ENCODE peak calls at places on chromosomes 13 and 19, in five cellular contexts. O is MM.1S; A is CD8-positive, alpha-beta T cell; L is astrocyte; Q is uterus. N is an unnamed sample. For H3K4me1, the result is how much of the 10 kb centered on the place peaks cover.

GRCh38 chr19:29528350-29528945 is 2.7 kb downstream of the VSTM2B start:
- DNase-seq in O (peak), A (peak), L (peak), Q (peak), N (no peak)

GRCh38 chr19:23345838-23346237 is 49.4 kb downstream of the ZNF91 start:
- DNase-seq in O (no peak), A (no peak), L (no peak), Q (no peak), N (no peak)

GRCh38 chr13:78816154-78816553 is 157.2 kb upstream of the OBI1 start:
- DNase-seq in O (no peak), A (no peak), L (no peak), Q (no peak), N (no peak)

GRCh38 chr13:30341815-30342570 is 34.6 kb upstream of the KATNAL1 start:
- DNase-seq in O (no peak), A (no peak), L (peak), Q (peak), N (no peak)

GRCh38 chr19:344625-345319 is at the start of gene MIER2:
- DNase-seq in O (no peak), A (peak), L (peak), Q (peak), N (peak)

GRCh38 chr13:39612023-39612637 is 9.1 kb upstream of the LHFPL6 start:
- DNase-seq in O (peak), A (peak), L (peak), Q (peak), N (peak)

GRCh38 chr19:16627928-16628182 is 149 bp downstream of the MED26 start:
- DNase-seq in O (no peak), A (no peak), L (no peak), Q (no peak), N (no peak)

GRCh38 chr19:21109116-21109515 is 27.1 kb downstream of the ZNF714 start:
- DNase-seq in O (no peak), A (no peak), L (peak), Q (no peak), N (no peak)

GRCh38 chr13:46211116-46211515 is 612 bp upstream of the LRRC63 start:
- DNase-seq in O (peak), A (peak), L (no peak), Q (no peak), N (peak)

GRCh38 chr19:29074579-29074978 is 138.4 kb downstream of the UQCRFS1 start:
- DNase-seq in O (no peak), A (no peak), L (no peak), Q (no peak), N (no peak)

GRCh38 chr13:93098972-93099371 is 127.6 kb upstream of the GPC6 start:
- DNase-seq in O (no peak), A (no peak), L (no peak), Q (no peak), N (no peak)

GRCh38 chr13:27792393-27793218 is at the start of gene GSX1:
- DNase-seq in O (no peak), A (peak), L (peak), Q (peak), N (no peak)

GRCh38 chr13:69820180-69820579 is 287.4 kb upstream of the ATXN8OS start:
- DNase-seq in O (no peak), A (no peak), L (no peak), Q (no peak), N (no peak)

GRCh38 chr19:903266-903797 is 9.7 kb downstream of the R3HDM4 start:
- DNase-seq in O (no peak), A (no peak), L (peak), Q (no peak), N (peak)

DNA sequence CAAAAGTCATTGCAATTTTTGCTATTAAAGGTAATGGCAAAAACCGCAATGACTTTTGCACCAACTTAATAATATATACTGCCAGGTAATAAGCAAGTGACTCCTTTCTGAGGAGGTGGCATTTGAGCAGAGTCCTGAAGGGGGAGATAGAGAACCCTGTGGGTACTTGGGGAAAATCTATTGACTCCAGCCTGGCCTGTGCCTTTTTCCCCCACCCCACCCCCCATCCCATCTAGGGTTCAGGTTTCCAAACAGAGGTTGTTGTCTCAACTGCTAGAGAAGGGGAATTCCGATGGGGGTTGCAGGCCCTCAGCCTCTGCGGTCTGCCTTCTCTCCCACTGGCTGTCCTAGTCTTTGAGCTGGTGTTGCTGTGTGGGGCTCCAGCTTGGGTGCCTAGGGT is 11.5 kb downstream of the S1PR2 start:
- DNase-seq in O (peak), A (no peak), L (no peak), Q (no peak), N (peak)
- H3K4me1 ChIP-seq in O (half or more), A (under half), L (under half), Q (under half), N (under half)

GRCh38 chr19:35117017-35117570 is 1.5 kb downstream of the FXYD3 start:
- DNase-seq in O (no peak), A (no peak), L (no peak), Q (no peak), N (no peak)
- H3K4me3 ChIP-seq in O (no peak), A (no peak), L (no peak), Q (no peak), N (no peak)

GRCh38 chr13:98476106-98476505 is 100.8 kb downstream of the STK24 start:
- DNase-seq in O (no peak), A (no peak), L (no peak), Q (no peak), N (no peak)

GRCh38 chr13:98480915-98481510 is 95.9 kb downstream of the STK24 start:
- DNase-seq in O (no peak), A (no peak), L (no peak), Q (no peak), N (peak)

GRCh38 chr13:98476538-98476966 is 100.4 kb downstream of the STK24 start:
- DNase-seq in O (peak), A (peak), L (peak), Q (peak), N (no peak)

GRCh38 chr13:98479496-98480003 is 97.4 kb downstream of the STK24 start:
- DNase-seq in O (no peak), A (no peak), L (no peak), Q (no peak), N (no peak)

DNA sequence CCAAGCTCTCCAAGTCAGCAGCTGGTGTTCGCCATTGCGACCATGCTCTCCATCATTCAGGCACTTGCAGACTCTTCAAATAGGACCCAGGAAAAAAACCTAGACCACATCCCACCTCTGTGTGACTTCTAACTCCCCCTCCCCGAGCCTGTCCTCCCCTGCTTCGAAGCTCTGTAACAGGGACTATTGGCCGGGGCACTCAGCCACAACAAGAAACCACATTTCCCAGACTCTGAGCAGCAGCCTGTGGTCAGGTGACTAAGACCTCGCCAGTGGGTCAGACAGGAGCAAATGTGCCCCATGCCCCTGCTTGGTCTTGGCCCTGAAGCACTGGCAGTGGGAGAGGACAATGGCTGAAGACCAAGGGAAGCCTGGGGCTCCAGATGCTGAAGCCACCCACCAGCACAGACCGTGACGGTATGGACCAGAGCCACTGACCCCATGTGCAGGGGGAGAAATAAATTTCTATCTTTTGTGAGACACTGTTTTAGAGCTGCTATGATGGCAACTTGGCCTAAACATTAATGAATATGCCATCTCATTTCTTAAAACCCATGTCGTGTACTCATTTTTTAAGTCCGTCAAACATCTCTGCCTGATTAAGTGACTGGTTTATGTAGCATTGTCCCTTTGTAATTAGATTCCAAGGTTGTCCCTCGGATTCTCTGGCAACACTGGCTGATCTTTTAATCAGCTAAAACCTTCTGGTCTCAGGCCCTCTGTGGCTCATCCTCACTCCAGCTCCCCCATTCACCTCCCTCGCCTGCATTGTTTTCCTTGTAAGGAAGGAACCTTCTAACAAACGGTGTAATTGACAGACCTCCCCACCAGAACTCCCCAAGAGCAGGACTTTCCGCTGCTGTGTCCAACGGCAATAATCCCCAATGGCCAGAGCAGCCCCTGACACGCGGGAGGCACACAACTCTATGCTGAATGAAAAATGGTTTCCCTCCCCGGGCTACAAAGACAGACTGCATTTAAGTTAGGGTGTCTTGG is 98.5 kb downstream of the STK24 start:
- DNase-seq in O (no peak), A (no peak), L (peak), Q (no peak), N (no peak)
- H3K4me1 ChIP-seq in O (under half), A (under half), L (half or more), Q (under half), N (under half)

GRCh38 chr13:73058741-73059459 is at the start of gene KLF5:
- DNase-seq in O (peak), A (peak), L (peak), Q (peak), N (peak)

GRCh38 chr13:73059460-73060250 is 850 bp downstream of the KLF5 start:
- DNase-seq in O (peak), A (peak), L (no peak), Q (peak), N (peak)

GRCh38 chr13:73058432-73058740 is 419 bp upstream of the KLF5 start:
- DNase-seq in O (peak), A (no peak), L (no peak), Q (no peak), N (no peak)

GRCh38 chr13:73056054-73056962 is 2.5 kb upstream of the KLF5 start:
- DNase-seq in O (no peak), A (no peak), L (peak), Q (no peak), N (no peak)

DNA sequence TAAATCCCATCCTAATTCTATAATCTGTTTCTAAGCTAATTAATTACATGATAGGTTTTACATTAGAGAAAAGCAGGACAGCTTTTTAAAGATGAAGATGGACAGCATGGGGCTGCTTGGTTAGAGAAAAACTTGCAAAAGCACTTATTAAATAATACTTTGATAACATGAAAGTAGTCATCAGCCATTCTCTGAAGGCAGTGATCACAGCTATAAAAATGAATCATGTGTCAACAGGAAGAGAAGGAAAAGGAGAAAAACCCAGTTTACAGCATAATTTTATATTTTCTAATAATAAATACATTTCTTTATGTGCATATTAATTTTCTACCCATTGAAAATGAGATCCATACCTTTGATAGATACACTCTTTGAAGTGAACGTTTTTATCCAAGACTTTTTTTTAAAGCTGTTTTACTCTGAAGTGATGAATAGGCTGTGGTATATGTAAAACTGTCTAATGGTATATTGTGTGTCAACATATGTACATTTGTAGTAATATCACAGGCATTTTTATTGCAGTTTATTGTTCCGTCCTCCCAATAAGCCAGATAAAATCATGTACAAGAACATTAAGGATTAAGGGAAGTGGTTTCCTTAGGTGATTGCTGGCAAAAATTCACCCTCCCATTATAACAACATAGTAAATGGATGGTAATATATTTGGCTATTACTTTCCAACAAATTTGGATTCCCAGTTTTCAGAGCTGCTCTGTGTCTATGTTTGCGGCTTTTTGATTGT is 1.4 kb upstream of the KLF5 start:
- DNase-seq in O (no peak), A (no peak), L (no peak), Q (no peak), N (no peak)
- H3K4me3 ChIP-seq in O (no peak), A (no peak), L (no peak), Q (no peak), N (peak)

DNA sequence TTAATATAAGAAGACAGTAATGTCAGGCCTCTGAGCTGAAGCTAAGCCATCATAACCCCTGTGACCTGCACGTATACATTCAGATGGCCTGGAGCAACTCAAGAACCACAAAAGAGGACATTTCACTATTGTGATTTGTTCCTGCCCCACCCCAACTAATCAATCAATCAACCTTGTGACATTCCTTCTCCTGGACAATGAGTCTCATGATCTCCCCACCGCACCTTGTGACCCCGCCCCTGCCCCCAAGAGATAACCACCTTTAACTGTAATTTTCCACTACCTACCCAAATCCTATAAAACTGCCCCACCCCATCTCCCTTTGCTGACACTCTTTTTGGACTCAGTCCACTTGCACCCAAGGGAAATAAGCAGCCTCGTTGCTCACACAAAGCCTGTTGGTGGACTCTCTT is 14.1 kb downstream of the CD70 start:
- DNase-seq in O (no peak), A (no peak), L (no peak), Q (no peak), N (no peak)
- H3K4me1 ChIP-seq in O (under half), A (under half), L (under half), Q (under half), N (under half)

N was measured in SJCRH30.